ENCODE peak calls at places on chromosome 18, in five cellular contexts. Q is pancreas; N is right lobe of liver; K is CD8-positive, alpha-beta memory T cell; T is hepatocyte. P is an unnamed sample.

GRCh38 chr18:3722662-3723433 is 272.9 kb downstream of the TGIF1 start:
- DNase-seq in Q (no peak), N (no peak), K (no peak), T (peak), P (no peak)

GRCh38 chr18:23143059-23143831 is 8.0 kb downstream of the CABLES1 start:
- DNase-seq in Q (no peak), N (no peak), K (no peak), T (peak), P (no peak)

GRCh38 chr18:22280453-22280750 is 111.0 kb downstream of the GATA6 start:
- DNase-seq in Q (no peak), N (no peak), K (no peak), T (no peak), P (no peak)

GRCh38 chr18:7104649-7105048 is 12.9 kb downstream of the LAMA1 start:
- DNase-seq in Q (no peak), N (no peak), K (no peak), T (no peak), P (no peak)

GRCh38 chr18:3649559-3650426 is 199.8 kb downstream of the TGIF1 start:
- DNase-seq in Q (no peak), N (no peak), K (no peak), T (no peak), P (no peak)

GRCh38 chr18:23033079-23033478 is 100.0 kb downstream of the RBBP8 start:
- DNase-seq in Q (no peak), N (no peak), K (no peak), T (no peak), P (no peak)

GRCh38 chr18:26702023-26702422 is 153.7 kb upstream of the KCTD1 start:
- DNase-seq in Q (no peak), N (no peak), K (no peak), T (no peak), P (no peak)

GRCh38 chr18:76428396-76429261 is 66.4 kb downstream of the ZNF516 start:
- DNase-seq in Q (no peak), N (no peak), K (no peak), T (no peak), P (no peak)

GRCh38 chr18:50944245-50944917 is 23.5 kb upstream of the ELAC1 start:
- DNase-seq in Q (no peak), N (no peak), K (no peak), T (no peak), P (no peak)

GRCh38 chr18:76476665-76477561 is 18.1 kb downstream of the ZNF516 start:
- DNase-seq in Q (no peak), N (no peak), K (no peak), T (peak), P (no peak)

GRCh38 chr18:74836296-74837139 is 238.8 kb downstream of the ZNF407 start:
- DNase-seq in Q (no peak), N (no peak), K (no peak), T (peak), P (peak)

GRCh38 chr18:69400253-69400975 is at the start of gene DOK6:
- DNase-seq in Q (no peak), N (peak), K (no peak), T (peak), P (peak)

GRCh38 chr18:63936932-63937393 is 12.1 kb upstream of the HMSD start:
- DNase-seq in Q (no peak), N (no peak), K (no peak), T (no peak), P (no peak)

GRCh38 chr18:21183670-21184069 is 58.4 kb upstream of the GREB1L start:
- DNase-seq in Q (no peak), N (no peak), K (no peak), T (peak), P (no peak)

GRCh38 chr18:47858607-47859006 is 71.9 kb downstream of the SMAD2 start:
- DNase-seq in Q (no peak), N (no peak), K (no peak), T (no peak), P (no peak)

GRCh38 chr18:26335139-26335933 is 109.1 kb downstream of the TAF4B start:
- DNase-seq in Q (no peak), N (no peak), K (no peak), T (peak), P (no peak)

DNA sequence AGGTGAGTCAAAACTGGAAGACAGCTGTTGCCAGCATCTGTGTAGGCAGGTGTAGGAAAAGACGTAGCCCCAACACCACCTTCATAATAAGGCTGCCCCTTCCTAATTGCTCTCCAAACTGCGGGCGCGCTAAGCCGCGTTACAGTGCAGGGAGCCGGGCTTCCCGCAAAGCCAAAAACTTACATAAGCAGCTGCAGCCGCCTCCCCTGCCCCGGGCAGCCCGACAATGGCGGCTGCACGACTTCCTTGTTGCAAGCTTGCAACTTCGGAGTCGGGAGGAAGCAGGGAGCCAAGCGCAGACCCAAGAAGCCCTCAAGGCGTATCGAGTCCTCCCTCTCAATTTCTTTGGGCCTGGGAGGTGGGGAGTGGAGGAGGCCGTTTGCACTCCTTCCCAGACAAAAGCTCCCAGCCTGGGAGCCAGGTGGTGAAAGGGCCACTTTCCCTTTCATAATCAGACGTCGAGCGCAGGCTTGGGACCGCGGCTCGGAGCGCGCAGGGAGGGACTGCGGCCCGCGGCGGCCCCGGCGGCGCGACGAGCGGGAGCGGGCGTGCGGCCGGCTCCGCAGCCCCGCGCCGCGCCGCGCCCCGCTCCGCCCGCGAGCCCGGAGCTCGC is 802 bp downstream of the ZBTB14 start:
- DNase-seq in Q (no peak), N (peak), K (peak), T (no peak), P (peak)
- H3K4me3 ChIP-seq in Q (peak), N (peak), K (peak), T (peak), P (peak)

GRCh38 chr18:12336251-12336650 is 28.2 kb downstream of the TUBB6 start:
- DNase-seq in Q (no peak), N (no peak), K (no peak), T (no peak), P (no peak)
- H3K4me3 ChIP-seq in Q (no peak), N (no peak), K (no peak), T (no peak), P (no peak)

GRCh38 chr18:79634186-79634585 is 45.4 kb upstream of the CTDP1 start:
- DNase-seq in Q (no peak), N (no peak), K (no peak), T (no peak), P (no peak)
- H3K4me3 ChIP-seq in Q (no peak), N (no peak), K (no peak), T (no peak), P (no peak)

GRCh38 chr18:62788111-62788510 is 72.8 kb downstream of the PHLPP1 start:
- DNase-seq in Q (no peak), N (no peak), K (no peak), T (no peak), P (no peak)
- H3K4me3 ChIP-seq in Q (no peak), N (no peak), K (no peak), T (no peak), P (no peak)

DNA sequence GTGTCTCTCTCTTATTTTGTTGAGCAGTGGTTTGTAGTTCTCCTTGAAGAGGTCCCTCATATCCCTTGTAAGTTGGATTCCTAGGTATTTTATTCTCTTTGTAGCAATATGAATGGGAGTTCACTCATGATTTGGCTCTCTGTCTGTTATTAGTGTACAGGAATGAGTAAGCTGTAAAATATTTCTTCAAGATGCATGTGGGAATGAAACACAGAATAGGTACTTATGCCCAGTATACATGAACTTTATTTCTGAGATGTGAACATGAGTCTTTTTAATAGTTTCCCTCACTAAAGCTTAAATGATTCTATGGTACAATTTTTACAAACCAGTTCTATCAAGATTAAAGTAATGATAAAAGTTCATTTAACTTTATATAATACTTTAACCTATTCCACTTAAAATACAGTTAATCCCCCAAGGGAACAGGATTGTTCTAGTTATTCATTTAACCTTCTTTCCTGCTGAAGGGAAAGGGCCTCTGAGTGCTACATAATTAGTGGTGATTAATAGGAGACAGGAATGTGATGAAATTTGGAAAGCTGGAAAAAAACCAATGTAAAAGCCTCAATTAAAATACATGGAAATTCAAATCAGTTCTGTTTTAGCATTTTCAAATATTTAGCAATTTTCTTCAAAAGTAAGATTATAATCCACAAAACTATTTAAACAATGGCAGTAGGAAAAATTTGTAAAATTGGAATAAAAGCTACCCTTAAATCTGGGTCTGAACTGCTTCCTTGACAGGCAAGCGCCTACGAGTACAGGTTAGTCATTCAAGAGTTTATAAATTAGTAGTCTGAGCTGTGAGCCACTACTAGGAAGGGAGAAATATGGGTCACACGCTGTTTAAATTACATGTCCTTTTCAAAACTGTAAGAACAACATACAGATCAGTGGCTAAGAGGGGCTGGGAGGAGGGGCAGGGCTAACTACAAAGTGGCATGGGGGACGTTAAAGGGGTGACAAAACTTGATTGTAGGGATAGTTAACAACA is 28.9 kb downstream of the SPIRE1 start:
- DNase-seq in Q (no peak), N (no peak), K (no peak), T (no peak), P (no peak)
- H3K4me3 ChIP-seq in Q (no peak), N (no peak), K (no peak), T (no peak), P (no peak)

GRCh38 chr18:12328179-12328823 is 20.3 kb downstream of the TUBB6 start:
- DNase-seq in Q (no peak), N (no peak), K (no peak), T (no peak), P (no peak)

GRCh38 chr18:12325726-12326245 is 17.7 kb downstream of the TUBB6 start:
- DNase-seq in Q (no peak), N (no peak), K (no peak), T (no peak), P (no peak)

GRCh38 chr18:12324991-12325725 is 17.1 kb downstream of the TUBB6 start:
- DNase-seq in Q (no peak), N (no peak), K (no peak), T (no peak), P (no peak)

GRCh38 chr18:12327510-12328178 is 19.6 kb downstream of the TUBB6 start:
- DNase-seq in Q (peak), N (peak), K (peak), T (peak), P (peak)

GRCh38 chr18:12326711-12327460 is 18.8 kb downstream of the TUBB6 start:
- DNase-seq in Q (no peak), N (no peak), K (no peak), T (no peak), P (no peak)
- H3K4me3 ChIP-seq in Q (no peak), N (no peak), K (no peak), T (no peak), P (no peak)

GRCh38 chr18:55478301-55478660 is 109.7 kb downstream of the TCF4 start:
- DNase-seq in Q (no peak), N (no peak), K (no peak), T (no peak), P (no peak)
- H3K4me3 ChIP-seq in Q (no peak), N (no peak), K (no peak), T (no peak), P (no peak)

DNA sequence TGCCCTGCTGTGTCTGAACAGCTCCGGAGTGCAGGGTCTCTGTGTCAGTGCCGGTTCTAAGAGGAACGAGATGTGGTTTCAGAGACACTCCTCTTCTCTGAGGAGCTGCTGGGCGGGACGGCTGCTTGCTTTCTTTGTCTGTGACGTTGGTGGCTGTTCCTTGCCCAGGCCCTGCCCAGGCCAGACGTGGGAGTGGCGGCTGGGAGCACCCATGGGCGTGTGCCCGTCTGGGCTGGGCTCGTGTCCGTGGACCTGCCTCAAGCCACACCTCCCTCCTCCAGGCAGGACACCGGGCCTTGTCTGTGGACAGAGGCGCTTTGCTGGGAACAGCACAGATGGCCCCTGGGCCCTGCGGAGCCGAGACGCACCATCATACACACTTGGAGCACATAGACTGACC is 45.0 kb downstream of the NFATC1 start:
- DNase-seq in Q (no peak), N (no peak), K (no peak), T (no peak), P (no peak)
- H3K4me3 ChIP-seq in Q (no peak), N (no peak), K (no peak), T (no peak), P (no peak)

DNA sequence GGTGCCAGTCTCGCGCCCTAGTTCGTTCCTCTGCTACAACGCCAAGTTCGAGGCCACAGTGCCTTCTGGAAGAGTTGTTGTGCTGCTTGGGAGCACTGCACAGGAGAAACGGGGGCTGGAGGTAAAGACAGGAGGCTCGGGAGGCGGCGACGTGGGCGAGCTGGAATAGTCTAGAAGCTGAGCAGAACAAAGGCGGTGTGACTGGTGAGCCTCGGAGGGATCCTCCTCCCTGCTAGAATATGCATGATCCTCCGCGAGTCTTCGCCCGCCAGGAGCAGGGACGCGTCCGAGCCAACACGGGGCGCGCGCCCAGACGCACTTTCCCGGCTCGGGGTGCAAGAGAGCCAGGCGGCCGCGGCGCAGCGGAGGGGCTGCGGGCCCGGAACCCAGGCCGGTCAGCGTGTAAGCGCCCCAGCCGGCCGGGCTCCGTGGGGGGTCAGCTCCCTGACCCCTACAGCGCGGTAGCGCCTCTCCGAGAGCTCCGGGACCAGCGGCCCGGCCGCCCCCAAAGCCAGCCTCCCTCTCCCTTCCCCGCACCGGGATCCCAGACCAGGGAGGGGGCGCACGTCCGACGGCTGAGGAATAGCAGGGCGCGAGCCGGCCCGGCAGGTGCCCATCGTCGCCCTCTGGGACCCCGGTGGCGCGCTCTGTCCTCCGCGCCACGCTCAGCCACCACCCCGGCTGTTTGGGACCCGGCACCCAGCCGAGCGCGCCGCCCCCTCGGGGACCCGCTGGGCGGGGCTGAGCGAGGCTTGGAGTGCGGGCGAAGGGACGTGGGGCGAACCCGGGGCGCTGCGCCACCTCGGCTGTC is 62.4 kb downstream of the GNAL start:
- DNase-seq in Q (no peak), N (no peak), K (no peak), T (peak), P (no peak)
- H3K4me3 ChIP-seq in Q (peak), N (no peak), K (no peak), T (peak), P (no peak)

GRCh38 chr18:49560277-49561126 is 1.4 kb upstream of the LIPG start:
- DNase-seq in Q (no peak), N (peak), K (no peak), T (peak), P (no peak)
- H3K4me3 ChIP-seq in Q (peak), N (peak), K (peak), T (peak), P (peak)